ENCODE peak calls at places on chromosomes 4 and X, in four cellular contexts. One of them, this sample, is unnamed.

GRCh38 chr4:139167774-139168444 is 9.1 kb downstream of the ELF2 start:
- DNase-seq in WTC11: no peak
- DNase-seq in ELR: peak; percentile 62
- DNase-seq in activated CD8-positive, alpha-beta memory T cell treated with anti-CD3 and anti-CD28 coated beads, Interleukin-2, amount 50 U/mL, for 48 hours: no peak
- DNase-seq in this sample: no peak

GRCh38 chr4:1266881-1267763 is 18.2 kb upstream of the CTBP1 start:
- DNase-seq in WTC11: no peak
- DNase-seq in ELR: no peak
- DNase-seq in activated CD8-positive, alpha-beta memory T cell treated with anti-CD3 and anti-CD28 coated beads, Interleukin-2, amount 50 U/mL, for 48 hours: no peak
- DNase-seq in this sample: no peak

GRCh38 chrX:121036951-121037350 is 10.5 kb upstream of the GLUD2 start:
- DNase-seq in WTC11: no peak
- DNase-seq in ELR: no peak
- DNase-seq in activated CD8-positive, alpha-beta memory T cell treated with anti-CD3 and anti-CD28 coated beads, Interleukin-2, amount 50 U/mL, for 48 hours: no peak
- DNase-seq in this sample: no peak

GRCh38 chr4:54255881-54256280 is 26.8 kb downstream of the PDGFRA start:
- DNase-seq in WTC11: no peak
- DNase-seq in ELR: peak; percentile 13
- DNase-seq in activated CD8-positive, alpha-beta memory T cell treated with anti-CD3 and anti-CD28 coated beads, Interleukin-2, amount 50 U/mL, for 48 hours: no peak
- DNase-seq in this sample: no peak

GRCh38 chrX:129876734-129877395 is 29.1 kb upstream of the UTP14A start:
- DNase-seq in WTC11: no peak
- DNase-seq in ELR: peak; percentile 47
- DNase-seq in activated CD8-positive, alpha-beta memory T cell treated with anti-CD3 and anti-CD28 coated beads, Interleukin-2, amount 50 U/mL, for 48 hours: no peak
- DNase-seq in this sample: no peak

GRCh38 chrX:141468940-141469339 is 115.6 kb downstream of the SPANXA1 start:
- DNase-seq in WTC11: no peak
- DNase-seq in ELR: peak; percentile 89
- DNase-seq in activated CD8-positive, alpha-beta memory T cell treated with anti-CD3 and anti-CD28 coated beads, Interleukin-2, amount 50 U/mL, for 48 hours: no peak
- DNase-seq in this sample: no peak

GRCh38 chrX:135543924-135544323 is 23.5 kb downstream of the INTS6L start:
- DNase-seq in WTC11: peak; percentile 40
- DNase-seq in ELR: peak; percentile 3
- DNase-seq in activated CD8-positive, alpha-beta memory T cell treated with anti-CD3 and anti-CD28 coated beads, Interleukin-2, amount 50 U/mL, for 48 hours: no peak
- DNase-seq in this sample: no peak

GRCh38 chr4:80197601-80198444 is 520 bp downstream of the PRDM8 start:
- DNase-seq in WTC11: peak; percentile 61
- DNase-seq in ELR: peak; percentile 34
- DNase-seq in activated CD8-positive, alpha-beta memory T cell treated with anti-CD3 and anti-CD28 coated beads, Interleukin-2, amount 50 U/mL, for 48 hours: no peak
- DNase-seq in this sample: peak; percentile 74

GRCh38 chr4:114636192-114636935 is 37.8 kb downstream of the UGT8 start:
- DNase-seq in WTC11: no peak
- DNase-seq in ELR: no peak
- DNase-seq in activated CD8-positive, alpha-beta memory T cell treated with anti-CD3 and anti-CD28 coated beads, Interleukin-2, amount 50 U/mL, for 48 hours: no peak
- DNase-seq in this sample: no peak

GRCh38 chr4:8861576-8862279 is 9.9 kb downstream of the HMX1 start:
- DNase-seq in WTC11: no peak
- DNase-seq in ELR: no peak
- DNase-seq in activated CD8-positive, alpha-beta memory T cell treated with anti-CD3 and anti-CD28 coated beads, Interleukin-2, amount 50 U/mL, for 48 hours: no peak
- DNase-seq in this sample: peak; percentile 72

GRCh38 chr4:173367285-173367684 is 3.5 kb upstream of the SAP30 start:
- DNase-seq in WTC11: no peak
- DNase-seq in ELR: peak; percentile 44
- DNase-seq in activated CD8-positive, alpha-beta memory T cell treated with anti-CD3 and anti-CD28 coated beads, Interleukin-2, amount 50 U/mL, for 48 hours: no peak
- DNase-seq in this sample: no peak

GRCh38 chr4:26459054-26459755 is 31.1 kb downstream of the CCKAR start:
- DNase-seq in WTC11: no peak
- DNase-seq in ELR: peak; percentile 70
- DNase-seq in activated CD8-positive, alpha-beta memory T cell treated with anti-CD3 and anti-CD28 coated beads, Interleukin-2, amount 50 U/mL, for 48 hours: no peak
- DNase-seq in this sample: no peak

GRCh38 chr4:33302298-33302697 is 2582.1 kb downstream of the PCDH7 start:
- DNase-seq in WTC11: no peak
- DNase-seq in ELR: peak; percentile 11
- DNase-seq in activated CD8-positive, alpha-beta memory T cell treated with anti-CD3 and anti-CD28 coated beads, Interleukin-2, amount 50 U/mL, for 48 hours: no peak
- DNase-seq in this sample: no peak

GRCh38 chr4:121696641-121697461 is at the start of gene ANXA5:
- DNase-seq in WTC11: peak; percentile 79
- DNase-seq in ELR: peak; percentile 88
- DNase-seq in activated CD8-positive, alpha-beta memory T cell treated with anti-CD3 and anti-CD28 coated beads, Interleukin-2, amount 50 U/mL, for 48 hours: peak; percentile 87
- DNase-seq in this sample: peak; percentile 89

GRCh38 chrX:80808160-80808735 is 1.4 kb downstream of the BRWD3 start:
- DNase-seq in WTC11: peak; percentile 42
- DNase-seq in ELR: peak; percentile 73
- DNase-seq in activated CD8-positive, alpha-beta memory T cell treated with anti-CD3 and anti-CD28 coated beads, Interleukin-2, amount 50 U/mL, for 48 hours: peak; percentile 75
- DNase-seq in this sample: peak; percentile 69